ENCODE peak calls at places on chromosome 6, in six cellular contexts. One of them, this sample, is unnamed.

GRCh38 chr6:89007209-89008001 is 44.0 kb upstream of the RNGTT start:
- DNase-seq in thyroid gland: peak
- DNase-seq in tibial nerve: no peak
- DNase-seq in upper lobe of right lung: no peak
- DNase-seq in glutamatergic neuron: no peak
- DNase-seq in GM13977: no peak
- DNase-seq in this sample: peak

GRCh38 chr6:166813461-166813860 is 142.9 kb downstream of the RNASET2 start:
- DNase-seq in tibial nerve: no peak
- DNase-seq in glutamatergic neuron: no peak
- DNase-seq in thyroid gland: no peak
- DNase-seq in GM13977: no peak
- DNase-seq in upper lobe of right lung: no peak
- DNase-seq in this sample: no peak

GRCh38 chr6:3664641-3665041 is 86.9 kb downstream of the PXDC1 start:
- DNase-seq in glutamatergic neuron: no peak
- DNase-seq in GM13977: no peak
- DNase-seq in upper lobe of right lung: no peak
- DNase-seq in tibial nerve: no peak
- DNase-seq in thyroid gland: peak
- DNase-seq in this sample: no peak

GRCh38 chr6:47007657-47008396 is 34.3 kb downstream of the ADGRF1 start:
- DNase-seq in thyroid gland: no peak
- DNase-seq in GM13977: no peak
- DNase-seq in upper lobe of right lung: no peak
- DNase-seq in glutamatergic neuron: no peak
- DNase-seq in tibial nerve: no peak
- DNase-seq in this sample: no peak

GRCh38 chr6:109236140-109237081 is 141.1 kb downstream of the CEP57L1 start:
- DNase-seq in thyroid gland: no peak
- DNase-seq in tibial nerve: no peak
- DNase-seq in GM13977: peak
- DNase-seq in upper lobe of right lung: no peak
- DNase-seq in glutamatergic neuron: peak
- DNase-seq in this sample: no peak

GRCh38 chr6:167760979-167761793 is 65.5 kb upstream of the AFDN start:
- DNase-seq in glutamatergic neuron: no peak
- DNase-seq in GM13977: no peak
- DNase-seq in thyroid gland: peak
- DNase-seq in tibial nerve: peak
- DNase-seq in upper lobe of right lung: peak
- DNase-seq in this sample: peak

GRCh38 chr6:138063726-138064125 is 43.5 kb downstream of the PERP start:
- DNase-seq in upper lobe of right lung: no peak
- DNase-seq in GM13977: no peak
- DNase-seq in glutamatergic neuron: no peak
- DNase-seq in thyroid gland: no peak
- DNase-seq in tibial nerve: no peak
- DNase-seq in this sample: no peak

GRCh38 chr6:169503556-169503955 is 198.3 kb downstream of the WDR27 start:
- DNase-seq in tibial nerve: no peak
- DNase-seq in thyroid gland: no peak
- DNase-seq in GM13977: no peak
- DNase-seq in glutamatergic neuron: no peak
- DNase-seq in upper lobe of right lung: no peak
- DNase-seq in this sample: no peak

GRCh38 chr6:10411131-10411914 is 3.6 kb downstream of the TFAP2A start:
- DNase-seq in tibial nerve: no peak
- DNase-seq in glutamatergic neuron: no peak
- DNase-seq in thyroid gland: no peak
- DNase-seq in GM13977: no peak
- DNase-seq in upper lobe of right lung: no peak
- DNase-seq in this sample: no peak

GRCh38 chr6:100617633-100618348 is 153.1 kb upstream of the SIM1 start:
- DNase-seq in thyroid gland: no peak
- DNase-seq in tibial nerve: no peak
- DNase-seq in GM13977: no peak
- DNase-seq in glutamatergic neuron: no peak
- DNase-seq in upper lobe of right lung: no peak
- DNase-seq in this sample: peak

GRCh38 chr6:13006578-13007300 is 290.2 kb downstream of the PHACTR1 start:
- DNase-seq in upper lobe of right lung: no peak
- DNase-seq in thyroid gland: no peak
- DNase-seq in GM13977: no peak
- DNase-seq in tibial nerve: no peak
- DNase-seq in glutamatergic neuron: no peak
- DNase-seq in this sample: no peak

GRCh38 chr6:439681-440167 is 48.2 kb downstream of the IRF4 start:
- DNase-seq in thyroid gland: no peak
- DNase-seq in upper lobe of right lung: no peak
- DNase-seq in GM13977: peak
- DNase-seq in glutamatergic neuron: no peak
- DNase-seq in tibial nerve: peak
- DNase-seq in this sample: no peak

GRCh38 chr6:131362070-131362469 is 211.0 kb upstream of the ARG1 start:
- DNase-seq in thyroid gland: no peak
- DNase-seq in GM13977: no peak
- DNase-seq in tibial nerve: no peak
- DNase-seq in glutamatergic neuron: no peak
- DNase-seq in upper lobe of right lung: no peak
- DNase-seq in this sample: peak

GRCh38 chr6:133621751-133622150 is 267.2 kb upstream of the TCF21 start:
- DNase-seq in GM13977: no peak
- DNase-seq in tibial nerve: no peak
- DNase-seq in upper lobe of right lung: no peak
- DNase-seq in thyroid gland: no peak
- DNase-seq in glutamatergic neuron: no peak
- DNase-seq in this sample: no peak

GRCh38 chr6:93786474-93787330 is 367.3 kb upstream of the EPHA7 start:
- DNase-seq in thyroid gland: no peak
- DNase-seq in upper lobe of right lung: no peak
- DNase-seq in GM13977: no peak
- DNase-seq in tibial nerve: no peak
- DNase-seq in glutamatergic neuron: peak
- DNase-seq in this sample: no peak

GRCh38 chr6:76792394-76792793 is 670.9 kb downstream of the HTR1B start:
- DNase-seq in tibial nerve: no peak
- DNase-seq in upper lobe of right lung: no peak
- DNase-seq in glutamatergic neuron: no peak
- DNase-seq in thyroid gland: no peak
- DNase-seq in GM13977: no peak
- DNase-seq in this sample: peak

GRCh38 chr6:15443119-15443518 is 197.2 kb downstream of the JARID2 start:
- DNase-seq in thyroid gland: no peak
- DNase-seq in tibial nerve: no peak
- DNase-seq in glutamatergic neuron: no peak
- DNase-seq in GM13977: no peak
- DNase-seq in upper lobe of right lung: no peak
- DNase-seq in this sample: peak

GRCh38 chr6:13014551-13015378 is 298.2 kb downstream of the PHACTR1 start:
- DNase-seq in tibial nerve: no peak
- DNase-seq in upper lobe of right lung: peak
- DNase-seq in glutamatergic neuron: peak
- DNase-seq in thyroid gland: peak
- DNase-seq in GM13977: peak
- DNase-seq in this sample: no peak

GRCh38 chr6:151075943-151076555 is 163.7 kb upstream of the AKAP12 start:
- DNase-seq in upper lobe of right lung: no peak
- DNase-seq in tibial nerve: no peak
- DNase-seq in GM13977: no peak
- DNase-seq in thyroid gland: no peak
- DNase-seq in glutamatergic neuron: no peak
- DNase-seq in this sample: peak
- TF ChIP-seq CTCF in upper lobe of right lung: no peak
- TF ChIP-seq CTCF in tibial nerve: no peak
- TF ChIP-seq CTCF in GM13977: no peak
- TF ChIP-seq CTCF in thyroid gland: no peak
- TF ChIP-seq CTCF in glutamatergic neuron: no peak
- TF ChIP-seq CTCF in this sample: no peak

GRCh38 chr6:113731528-113731927 is 125.6 kb upstream of the MARCKS start:
- DNase-seq in thyroid gland: no peak
- DNase-seq in glutamatergic neuron: no peak
- DNase-seq in tibial nerve: no peak
- DNase-seq in GM13977: no peak
- DNase-seq in upper lobe of right lung: no peak
- DNase-seq in this sample: no peak

GRCh38 chr6:113734886-113735481 is 122.2 kb upstream of the MARCKS start:
- DNase-seq in tibial nerve: no peak
- DNase-seq in upper lobe of right lung: no peak
- DNase-seq in glutamatergic neuron: no peak
- DNase-seq in thyroid gland: no peak
- DNase-seq in GM13977: no peak
- DNase-seq in this sample: peak

GRCh38 chr6:113735487-113735886 is 121.7 kb upstream of the MARCKS start:
- DNase-seq in GM13977: no peak
- DNase-seq in thyroid gland: no peak
- DNase-seq in tibial nerve: no peak
- DNase-seq in glutamatergic neuron: no peak
- DNase-seq in upper lobe of right lung: no peak
- DNase-seq in this sample: no peak

GRCh38 chr6:113733386-113733785 is 123.8 kb upstream of the MARCKS start:
- DNase-seq in thyroid gland: no peak
- DNase-seq in tibial nerve: no peak
- DNase-seq in upper lobe of right lung: no peak
- DNase-seq in glutamatergic neuron: no peak
- DNase-seq in GM13977: no peak
- DNase-seq in this sample: no peak

GRCh38 chr6:113732384-113732966 is 124.7 kb upstream of the MARCKS start:
- DNase-seq in glutamatergic neuron: peak
- DNase-seq in thyroid gland: no peak
- DNase-seq in tibial nerve: peak
- DNase-seq in upper lobe of right lung: no peak
- DNase-seq in GM13977: no peak
- DNase-seq in this sample: peak
- TF ChIP-seq CTCF in glutamatergic neuron: peak
- TF ChIP-seq CTCF in thyroid gland: no peak
- TF ChIP-seq CTCF in tibial nerve: peak
- TF ChIP-seq CTCF in upper lobe of right lung: no peak
- TF ChIP-seq CTCF in GM13977: no peak
- TF ChIP-seq CTCF in this sample: no peak

DNA sequence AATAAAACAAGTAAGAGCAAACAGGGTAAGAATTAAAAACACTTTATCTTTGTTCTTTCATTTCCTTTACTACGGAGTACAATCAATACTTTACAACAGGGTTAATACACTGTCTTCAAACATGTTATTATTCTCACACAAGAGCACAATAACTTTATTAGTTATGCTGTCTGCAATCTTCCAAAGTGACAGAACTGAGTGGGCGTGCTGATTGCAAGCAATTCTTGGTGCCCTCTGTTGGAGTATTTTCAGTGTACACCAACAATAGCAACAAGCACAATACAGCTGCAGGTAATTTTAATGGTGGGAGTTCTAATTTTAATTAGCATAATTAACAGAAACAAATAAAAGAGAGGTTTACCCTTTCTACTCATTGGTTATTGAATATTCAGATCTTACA is 33.9 kb upstream of the PTPRK start:
- DNase-seq in tibial nerve: no peak
- DNase-seq in glutamatergic neuron: no peak
- DNase-seq in upper lobe of right lung: no peak
- DNase-seq in GM13977: no peak
- DNase-seq in thyroid gland: no peak
- DNase-seq in this sample: peak
- TF ChIP-seq CTCF in tibial nerve: no peak
- TF ChIP-seq CTCF in glutamatergic neuron: no peak
- TF ChIP-seq CTCF in upper lobe of right lung: peak
- TF ChIP-seq CTCF in GM13977: no peak
- TF ChIP-seq CTCF in thyroid gland: no peak
- TF ChIP-seq CTCF in this sample: peak

GRCh38 chr6:144551339-144551738 is 266.2 kb downstream of the UTRN start:
- DNase-seq in GM13977: no peak
- DNase-seq in glutamatergic neuron: no peak
- DNase-seq in thyroid gland: no peak
- DNase-seq in upper lobe of right lung: no peak
- DNase-seq in tibial nerve: no peak
- DNase-seq in this sample: no peak
- TF ChIP-seq CTCF in GM13977: no peak
- TF ChIP-seq CTCF in glutamatergic neuron: no peak
- TF ChIP-seq CTCF in thyroid gland: no peak
- TF ChIP-seq CTCF in upper lobe of right lung: no peak
- TF ChIP-seq CTCF in tibial nerve: no peak
- TF ChIP-seq CTCF in this sample: no peak

GRCh38 chr6:26309731-26310142 is 55.3 kb upstream of the BTN3A2 start:
- DNase-seq in tibial nerve: no peak
- DNase-seq in glutamatergic neuron: no peak
- DNase-seq in GM13977: no peak
- DNase-seq in upper lobe of right lung: no peak
- DNase-seq in thyroid gland: no peak
- DNase-seq in this sample: peak

GRCh38 chr6:26312096-26312463 is 52.9 kb upstream of the BTN3A2 start:
- DNase-seq in tibial nerve: no peak
- DNase-seq in GM13977: no peak
- DNase-seq in upper lobe of right lung: no peak
- DNase-seq in thyroid gland: no peak
- DNase-seq in glutamatergic neuron: no peak
- DNase-seq in this sample: peak

GRCh38 chr6:26311012-26311384 is 54.0 kb upstream of the BTN3A2 start:
- DNase-seq in thyroid gland: no peak
- DNase-seq in tibial nerve: no peak
- DNase-seq in upper lobe of right lung: no peak
- DNase-seq in GM13977: no peak
- DNase-seq in glutamatergic neuron: no peak
- DNase-seq in this sample: peak

GRCh38 chr6:26312501-26313390 is 52.3 kb upstream of the BTN3A2 start:
- DNase-seq in upper lobe of right lung: peak
- DNase-seq in tibial nerve: peak
- DNase-seq in GM13977: no peak
- DNase-seq in glutamatergic neuron: peak
- DNase-seq in thyroid gland: peak
- DNase-seq in this sample: peak

GRCh38 chr6:26311385-26312095 is 53.5 kb upstream of the BTN3A2 start:
- DNase-seq in tibial nerve: peak
- DNase-seq in glutamatergic neuron: no peak
- DNase-seq in upper lobe of right lung: no peak
- DNase-seq in thyroid gland: peak
- DNase-seq in GM13977: no peak
- DNase-seq in this sample: peak
- TF ChIP-seq CTCF in tibial nerve: no peak
- TF ChIP-seq CTCF in glutamatergic neuron: no peak
- TF ChIP-seq CTCF in upper lobe of right lung: no peak
- TF ChIP-seq CTCF in thyroid gland: no peak
- TF ChIP-seq CTCF in GM13977: no peak
- TF ChIP-seq CTCF in this sample: no peak

DNA sequence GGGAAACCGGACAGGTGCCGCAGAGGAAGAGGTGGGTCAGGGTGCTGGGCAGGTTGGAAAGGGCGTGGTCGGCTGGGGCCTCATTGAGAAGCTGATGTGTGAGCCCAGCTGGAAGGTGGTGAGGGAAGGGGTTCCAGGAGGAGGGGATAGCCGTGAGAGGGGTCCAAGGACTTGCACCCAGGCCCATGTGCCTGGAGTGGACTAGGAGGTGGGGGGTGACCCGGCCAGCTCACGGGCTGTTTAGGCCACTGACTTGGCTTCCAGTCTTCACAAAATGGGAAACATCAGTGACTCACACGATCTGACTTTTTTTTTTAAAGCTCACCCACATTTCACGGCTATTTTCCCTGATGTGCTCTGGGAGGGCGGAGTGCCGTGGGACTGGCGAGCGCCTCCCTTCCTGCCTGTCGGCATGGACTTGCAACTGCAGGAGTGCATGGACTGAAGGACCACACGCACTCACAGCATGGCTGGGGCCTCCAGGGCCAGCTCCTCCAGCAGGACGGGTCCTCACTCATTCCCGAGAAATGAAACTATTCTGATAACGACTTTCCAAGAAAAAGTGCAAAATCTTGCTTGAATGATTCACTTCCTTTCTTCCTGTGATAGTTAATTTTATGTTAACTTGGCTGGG is 13.5 kb upstream of the PDE10A start:
- DNase-seq in upper lobe of right lung: no peak
- DNase-seq in glutamatergic neuron: no peak
- DNase-seq in tibial nerve: no peak
- DNase-seq in thyroid gland: no peak
- DNase-seq in GM13977: no peak
- DNase-seq in this sample: no peak
- TF ChIP-seq CTCF in upper lobe of right lung: peak
- TF ChIP-seq CTCF in glutamatergic neuron: no peak
- TF ChIP-seq CTCF in tibial nerve: no peak
- TF ChIP-seq CTCF in thyroid gland: no peak
- TF ChIP-seq CTCF in GM13977: no peak
- TF ChIP-seq CTCF in this sample: no peak

This sample was measured in MCF 10A.